ENCODE peak calls at places on chromosomes 3 and 15, in ten cellular contexts. S is progenitor cell of endocrine pancreas, X is fibroblast of mammary gland, M is omental fat pad, F is mucosa of descending colon, D is brain microvascular endothelial cell, Q is endothelial cell of umbilical vein, K is heart right ventricle, O is endodermal cell, U is breast epithelium. E is an unnamed sample.

GRCh38 chr3:11213810-11214450 is 58.3 kb upstream of the ATG7 start:
- DNase-seq in K (no peak), S (no peak), D (no peak), U (no peak), Q (peak; percentile 53), M (no peak), O (no peak), X (no peak), F (no peak), E (no peak)

GRCh38 chr15:95446854-95447253 is 883.6 kb upstream of the NR2F2 start:
- DNase-seq in D (no peak), K (no peak), F (no peak), X (no peak), S (no peak), U (no peak), M (no peak), O (no peak), Q (peak; percentile 48), E (no peak)

GRCh38 chr15:85763157-85763556 is 31.6 kb downstream of the KLHL25 start:
- DNase-seq in S (no peak), D (no peak), F (no peak), M (no peak), O (no peak), K (peak; percentile 72), U (no peak), Q (no peak), X (no peak), E (no peak)

GRCh38 chr15:88709960-88710715 is 71.3 kb downstream of the ISG20 start:
- DNase-seq in D (no peak), Q (no peak), U (no peak), S (no peak), F (no peak), M (no peak), O (no peak), K (no peak), X (no peak), E (no peak)

GRCh38 chr3:23435318-23435717 is 232.2 kb downstream of the UBE2E2 start:
- DNase-seq in D (no peak), F (no peak), U (no peak), K (no peak), M (no peak), S (no peak), O (peak; percentile 70), Q (no peak), X (no peak), E (no peak)

GRCh38 chr3:46071222-46071621 is 43.9 kb upstream of the XCR1 start:
- DNase-seq in M (no peak), O (no peak), D (no peak), X (no peak), K (no peak), S (no peak), U (no peak), F (no peak), Q (no peak), E (no peak)

GRCh38 chr3:120931593-120931992 is 23.6 kb downstream of the STXBP5L start:
- DNase-seq in M (no peak), F (no peak), Q (no peak), D (no peak), K (no peak), X (no peak), S (no peak), U (no peak), O (no peak), E (no peak)

GRCh38 chr3:167631471-167631870 is 22.3 kb downstream of the WDR49 start:
- DNase-seq in Q (no peak), U (no peak), S (no peak), M (no peak), K (no peak), F (no peak), D (no peak), X (no peak), O (no peak), E (no peak)

GRCh38 chr3:130759692-130760338 is 13.2 kb upstream of the PIK3R4 start:
- DNase-seq in O (peak; percentile 72), Q (peak; percentile 61), M (no peak), U (peak; percentile 60), K (no peak), F (no peak), S (no peak), X (peak; percentile 62), D (peak; percentile 48), E (no peak)

GRCh38 chr3:47012342-47013230 is 33.1 kb downstream of the NBEAL2 start:
- DNase-seq in F (no peak), U (no peak), K (no peak), Q (no peak), O (peak; percentile 52), M (no peak), S (no peak), D (no peak), X (no peak), E (no peak)

GRCh38 chr3:183254816-183255730 is 2.0 kb downstream of the B3GNT5 start:
- DNase-seq in O (no peak), U (no peak), Q (peak; percentile 42), X (peak; percentile 75), F (no peak), S (no peak), M (no peak), K (no peak), D (no peak), E (no peak)

GRCh38 chr3:19216669-19217337 is 68.5 kb downstream of the KCNH8 start:
- DNase-seq in M (peak; percentile 24), F (peak; percentile 22), X (no peak), U (no peak), Q (no peak), O (no peak), K (peak; percentile 46), D (no peak), S (no peak), E (no peak)

GRCh38 chr15:27623149-27623548 is 476.0 kb downstream of the OCA2 start:
- DNase-seq in S (no peak), F (no peak), D (no peak), U (no peak), K (no peak), X (no peak), Q (no peak), M (no peak), O (no peak), E (no peak)

GRCh38 chr3:9224490-9224889 is 25.0 kb downstream of the SRGAP3 start:
- DNase-seq in M (no peak), X (peak; percentile 19), Q (no peak), F (no peak), O (no peak), K (no peak), D (peak; percentile 17), S (no peak), U (no peak), E (no peak)

GRCh38 chr3:194134757-194135515 is 1.0 kb upstream of the HES1 start:
- DNase-seq in F (peak; percentile 96), X (peak; percentile 95), M (peak; percentile 66), U (peak; percentile 93), Q (peak; percentile 99), K (peak; percentile 93), S (peak; percentile 90), D (peak; percentile 96), O (peak; percentile 99), E (peak; percentile 99)

GRCh38 chr15:33234019-33234418 is 39.5 kb upstream of the FMN1 start:
- DNase-seq in K (no peak), F (no peak), M (no peak), S (no peak), D (peak; percentile 72), Q (peak; percentile 41), O (no peak), U (no peak), X (peak; percentile 60), E (no peak)
- TF ChIP-seq CTCF in K (peak; percentile 40), F (no peak), M (no peak), S (peak; percentile 61), D (peak; percentile 75), Q (peak; percentile 39), O (peak; percentile 78), U (no peak), X (peak; percentile 61), E (peak; percentile 78)

GRCh38 chr3:102741105-102741504 is 306.3 kb downstream of the ZPLD1 start:
- DNase-seq in F (no peak), Q (no peak), S (no peak), M (no peak), X (no peak), K (no peak), D (no peak), U (no peak), O (peak; percentile 68), E (no peak)
- TF ChIP-seq CTCF in F (no peak), Q (no peak), S (no peak), M (no peak), X (no peak), K (peak; percentile 17), D (no peak), U (no peak), O (peak; percentile 70), E (no peak)

DNA sequence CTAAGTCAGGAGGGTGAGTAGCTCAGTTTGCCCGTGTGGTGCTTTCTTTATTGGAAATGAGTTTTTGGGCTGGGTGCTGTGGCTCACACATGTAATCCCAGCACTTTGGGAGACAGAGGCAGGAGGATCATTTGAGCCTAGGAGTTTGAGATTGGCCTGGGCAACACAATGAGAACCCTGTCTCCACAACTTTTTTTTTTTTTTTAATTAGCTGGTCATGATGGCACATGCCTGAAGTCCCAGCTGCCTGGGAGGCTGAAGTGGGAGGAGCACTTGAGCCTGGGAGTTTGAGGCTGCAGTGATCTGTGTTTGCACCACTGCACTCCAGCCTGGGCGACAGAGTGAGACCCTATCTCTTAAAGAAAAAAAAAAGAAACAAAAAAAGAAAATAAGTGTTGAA is 174.9 kb downstream of the NSMCE3 start:
- DNase-seq in K (no peak), F (no peak), U (no peak), X (no peak), O (no peak), Q (no peak), S (no peak), D (no peak), M (no peak), E (no peak)
- TF ChIP-seq CTCF in K (no peak), F (no peak), U (no peak), X (no peak), O (no peak), Q (no peak), S (no peak), D (no peak), M (no peak), E (no peak)

GRCh38 chr3:50625131-50625878 is 8.4 kb downstream of the MAPKAPK3 start:
- DNase-seq in O (peak; percentile 72), F (peak; percentile 34), K (no peak), S (no peak), D (no peak), X (no peak), Q (no peak), U (no peak), M (no peak), E (no peak)

GRCh38 chr3:50628601-50629000 is 11.7 kb downstream of the MAPKAPK3 start:
- DNase-seq in X (no peak), Q (no peak), M (no peak), D (no peak), U (no peak), K (no peak), O (no peak), F (no peak), S (no peak), E (no peak)

GRCh38 chr3:50626406-50626805 is 9.5 kb downstream of the MAPKAPK3 start:
- DNase-seq in D (no peak), Q (no peak), K (no peak), M (no peak), U (no peak), F (no peak), X (no peak), O (no peak), S (no peak), E (no peak)

GRCh38 chr3:50625879-50626182 is 8.9 kb downstream of the MAPKAPK3 start:
- DNase-seq in O (no peak), D (no peak), X (no peak), K (no peak), M (no peak), F (no peak), U (no peak), S (no peak), Q (no peak), E (no peak)

GRCh38 chr3:50627407-50628051 is 10.6 kb downstream of the MAPKAPK3 start:
- DNase-seq in X (peak; percentile 89), M (no peak), U (no peak), F (no peak), O (peak; percentile 91), Q (peak; percentile 18), K (no peak), D (peak; percentile 45), S (no peak), E (no peak)
- TF ChIP-seq CTCF in X (peak; percentile 40), M (no peak), U (no peak), F (no peak), O (peak; percentile 79), Q (peak; percentile 18), K (no peak), D (peak; percentile 73), S (no peak), E (peak; percentile 35)